ENCODE peak calls at places on chromosomes 3 and 15, in seven cellular contexts. P, X, D, G, J, S and F are unnamed samples.

GRCh38 chr3:14405886-14406238 is 3.5 kb downstream of the SLC6A6 start:
- DNase-seq in P (no peak), G (no peak), S (peak; percentile 60), X (no peak), J (no peak), D (peak; percentile 37), F (no peak)

GRCh38 chr3:14120111-14120920 is 4.4 kb downstream of the CHCHD4 start:
- DNase-seq in D (no peak), J (no peak), G (no peak), P (no peak), S (no peak), X (no peak), F (no peak)

GRCh38 chr3:122619040-122619439 is 41.6 kb downstream of the PARP15 start:
- DNase-seq in S (no peak), J (no peak), X (no peak), D (peak; percentile 71), P (no peak), G (no peak), F (no peak)

GRCh38 chr3:171906951-171907676 is 64.0 kb downstream of the TMEM212 start:
- DNase-seq in P (no peak), X (no peak), J (no peak), D (no peak), G (no peak), S (no peak), F (no peak)

GRCh38 chr3:59017617-59017984 is 32.2 kb downstream of the CFAP20DC start:
- DNase-seq in D (no peak), G (no peak), X (no peak), J (no peak), S (no peak), P (no peak), F (no peak)

GRCh38 chr3:67648701-67649100 is 5.7 kb downstream of the SUCLG2 start:
- DNase-seq in G (no peak), D (no peak), P (no peak), X (no peak), S (no peak), J (no peak), F (no peak)

GRCh38 chr15:66701422-66702034 is 508 bp upstream of the SMAD6 start:
- DNase-seq in X (peak; percentile 51), J (peak; percentile 67), P (no peak), G (peak; percentile 56), S (peak; percentile 42), D (no peak), F (peak; percentile 61)

GRCh38 chr3:11953350-11953749 is 50.8 kb upstream of the SYN2 start:
- DNase-seq in J (no peak), G (no peak), D (no peak), X (no peak), P (no peak), S (no peak), F (no peak)

GRCh38 chr3:144677118-144677517 is 705.5 kb downstream of the DIPK2A start:
- DNase-seq in J (no peak), X (no peak), G (no peak), D (peak; percentile 24), S (no peak), P (no peak), F (no peak)

GRCh38 chr15:55522741-55523450 is 14.9 kb upstream of the DNAAF4 start:
- DNase-seq in J (no peak), X (no peak), P (no peak), G (no peak), S (no peak), D (no peak), F (no peak)

GRCh38 chr15:44676676-44677075 is 13.2 kb upstream of the SPG11 start:
- DNase-seq in J (no peak), P (no peak), G (peak; percentile 73), X (no peak), S (no peak), D (no peak), F (no peak)

GRCh38 chr3:13793451-13793850 is 86.4 kb downstream of the WNT7A start:
- DNase-seq in P (no peak), S (no peak), G (no peak), D (no peak), X (no peak), J (no peak), F (no peak)

GRCh38 chr3:65953301-65953812 is 85.4 kb downstream of the MAGI1 start:
- DNase-seq in S (peak; percentile 60), G (no peak), D (peak; percentile 77), X (peak; percentile 71), J (peak; percentile 18), P (no peak), F (no peak)

GRCh38 chr15:99618941-99619411 is 53.2 kb downstream of the MEF2A start:
- DNase-seq in X (no peak), D (peak; percentile 12), S (no peak), G (no peak), J (no peak), P (no peak), F (no peak)

GRCh38 chr3:98185180-98185579 is 18.7 kb downstream of the OR5H15 start:
- DNase-seq in S (no peak), P (no peak), G (no peak), D (no peak), J (no peak), X (no peak), F (no peak)

GRCh38 chr3:134078169-134078821 is 48.6 kb upstream of the SLCO2A1 start:
- DNase-seq in J (no peak), X (no peak), D (peak; percentile 52), G (no peak), P (no peak), S (no peak), F (no peak)

GRCh38 chr3:164144824-164145223 is 933.5 kb downstream of the SI start:
- DNase-seq in D (no peak), J (no peak), G (no peak), S (no peak), X (no peak), P (no peak), F (no peak)

GRCh38 chr3:77795013-77795412 is 755.1 kb downstream of the ROBO2 start:
- DNase-seq in P (no peak), D (no peak), S (no peak), G (no peak), X (peak; percentile 9), J (no peak), F (no peak)

GRCh38 chr3:58526124-58526957 is 10.6 kb downstream of the ACOX2 start:
- DNase-seq in S (peak; percentile 71), J (no peak), D (peak; percentile 93), X (no peak), G (no peak), P (no peak), F (no peak)

GRCh38 chr3:122415104-122415744 is 638 bp downstream of the WDR5B start:
- DNase-seq in S (peak; percentile 49), D (peak; percentile 64), G (peak; percentile 73), X (no peak), J (peak; percentile 35), P (peak; percentile 7), F (peak; percentile 62)

GRCh38 chr15:75198560-75199346 is 2.9 kb upstream of the C15orf39 start:
- DNase-seq in X (no peak), J (no peak), D (peak; percentile 42), G (peak; percentile 55), S (no peak), P (no peak), F (peak; percentile 83)

GRCh38 chr15:32942286-32942927 is 224.6 kb downstream of the GREM1 start:
- DNase-seq in D (no peak), G (no peak), P (no peak), X (no peak), J (no peak), S (no peak), F (no peak)

GRCh38 chr15:32936283-32936918 is 218.6 kb downstream of the GREM1 start:
- DNase-seq in X (no peak), P (peak; percentile 18), G (no peak), D (peak; percentile 65), S (no peak), J (no peak), F (no peak)

GRCh38 chr15:32943691-32944090 is 225.9 kb downstream of the GREM1 start:
- DNase-seq in X (no peak), S (no peak), G (no peak), D (no peak), P (no peak), J (no peak), F (no peak)

DNA sequence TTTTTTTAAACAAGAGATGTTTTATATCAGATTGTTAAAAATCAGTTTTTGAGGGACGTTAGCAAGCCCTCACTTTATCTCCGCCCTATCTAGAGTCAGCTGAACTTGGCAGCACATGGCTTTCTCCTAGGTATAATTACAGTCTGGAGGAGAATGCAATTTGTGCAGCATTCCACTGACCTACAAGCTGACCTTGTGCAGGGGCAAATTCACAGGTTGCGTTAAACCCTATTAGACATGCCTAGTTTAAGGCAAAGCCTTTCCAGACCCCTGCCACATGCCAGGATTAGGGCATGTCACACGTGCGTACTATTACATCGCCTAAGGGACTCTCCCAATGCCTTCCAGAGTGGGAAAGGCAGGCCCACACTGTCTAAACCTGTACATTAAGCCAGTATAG is 224.0 kb downstream of the GREM1 start:
- DNase-seq in S (no peak), X (no peak), P (no peak), J (no peak), D (no peak), G (no peak), F (no peak)
- TF ChIP-seq CTCF in S (no peak), X (no peak), P (no peak), J (no peak), D (no peak), G (no peak), F (no peak)

GRCh38 chr3:51642462-51642861 is 28.6 kb upstream of the TEX264 start:
- DNase-seq in D (peak; percentile 38), J (no peak), P (no peak), S (no peak), G (no peak), X (no peak), F (no peak)
- TF ChIP-seq CTCF in D (peak; percentile 67), J (no peak), P (no peak), S (no peak), G (peak; percentile 31), X (peak; percentile 32), F (peak; percentile 46)

DNA sequence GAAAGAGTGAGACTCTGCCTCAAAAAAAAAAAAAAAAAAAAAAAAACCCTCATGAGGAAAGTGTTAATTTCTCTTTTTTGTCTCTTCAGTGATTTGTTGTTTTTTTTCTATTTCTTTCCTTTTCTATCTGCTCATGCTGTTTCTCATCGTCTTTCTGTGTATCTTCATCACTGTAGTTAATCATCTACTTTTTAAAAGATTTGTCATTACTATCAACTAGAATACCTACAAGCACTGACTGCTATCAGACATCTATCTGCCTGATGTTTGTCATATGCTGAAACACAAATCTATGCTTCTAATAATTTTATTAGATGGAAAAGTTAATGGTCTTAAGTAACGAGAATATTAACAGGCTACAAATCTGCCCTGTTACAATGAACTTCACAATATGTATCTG is 26.8 kb downstream of the CCDC14 start:
- DNase-seq in G (no peak), J (no peak), P (no peak), X (no peak), D (no peak), S (no peak), F (no peak)
- TF ChIP-seq CTCF in G (no peak), J (no peak), P (no peak), X (no peak), D (no peak), S (no peak), F (no peak)

DNA sequence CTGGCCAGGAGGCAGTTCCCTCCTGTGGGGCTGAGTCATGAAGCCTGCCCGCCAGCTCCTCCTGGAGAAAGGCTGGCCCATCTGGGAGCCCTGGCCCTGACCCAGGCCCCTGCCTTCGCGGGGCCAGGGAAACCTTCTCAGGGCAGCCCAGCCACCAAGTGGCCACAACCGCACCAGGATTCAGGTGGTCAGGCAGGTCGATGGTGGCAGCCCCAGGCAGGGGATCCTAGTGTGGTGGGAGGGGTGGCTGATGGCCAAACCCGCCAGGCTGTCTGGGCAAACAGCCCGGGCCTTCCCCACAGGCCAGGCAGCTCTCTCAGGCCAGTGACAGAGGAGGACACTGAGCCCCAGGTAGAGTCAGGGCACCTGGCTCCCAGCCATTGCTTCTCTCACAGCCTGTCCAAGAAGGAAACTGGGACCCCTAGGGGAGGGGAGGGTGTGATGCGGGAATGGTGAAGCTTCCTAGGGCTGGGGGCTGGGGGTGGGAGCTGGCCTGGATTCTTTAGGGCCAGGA is 1.2 kb downstream of the TWF2 start:
- DNase-seq in S (peak; percentile 92), J (peak; percentile 89), X (no peak), G (peak; percentile 2), D (peak; percentile 91), P (peak; percentile 76), F (no peak)
- TF ChIP-seq CTCF in S (no peak), J (no peak), X (no peak), G (no peak), D (peak; percentile 20), P (no peak), F (no peak)